ENCODE peak calls at places on chromosome X, in four cellular contexts. O is lung, H is colonic mucosa, V is psoas muscle. D is an unnamed sample.

GRCh38 chrX:10529344-10529743 is 91.0 kb downstream of the MID1 start:
- DNase-seq in O (no peak), H (no peak), V (no peak), D (no peak)

GRCh38 chrX:136851526-136851925 is 29.0 kb downstream of the RBMX start:
- DNase-seq in O (no peak), H (no peak), V (no peak), D (no peak)

GRCh38 chrX:85561216-85561615 is 181.8 kb upstream of the POF1B start:
- DNase-seq in O (no peak), H (no peak), V (no peak), D (no peak)

GRCh38 chrX:129637217-129638109 is 17.3 kb downstream of the APLN start:
- DNase-seq in O (peak; percentile 73), H (peak; percentile 83), V (peak; percentile 63), D (peak; percentile 53)

GRCh38 chrX:98067611-98068010 is 1183.9 kb downstream of the RPA4 start:
- DNase-seq in O (no peak), H (no peak), V (no peak), D (no peak)

GRCh38 chrX:19168609-19169008 is 46.3 kb upstream of the ADGRG2 start:
- DNase-seq in O (no peak), H (no peak), V (no peak), D (no peak)

GRCh38 chrX:33183366-33183765 is 28.0 kb downstream of the DMD start:
- DNase-seq in O (no peak), H (peak; percentile 16), V (peak; percentile 31), D (no peak)

GRCh38 chrX:133437771-133438170 is 22.5 kb upstream of the GPC4 start:
- DNase-seq in O (no peak), H (no peak), V (no peak), D (no peak)

GRCh38 chrX:16320765-16321355 is 153.6 kb downstream of the MAGEB17 start:
- DNase-seq in O (no peak), H (no peak), V (no peak), D (no peak)

DNA sequence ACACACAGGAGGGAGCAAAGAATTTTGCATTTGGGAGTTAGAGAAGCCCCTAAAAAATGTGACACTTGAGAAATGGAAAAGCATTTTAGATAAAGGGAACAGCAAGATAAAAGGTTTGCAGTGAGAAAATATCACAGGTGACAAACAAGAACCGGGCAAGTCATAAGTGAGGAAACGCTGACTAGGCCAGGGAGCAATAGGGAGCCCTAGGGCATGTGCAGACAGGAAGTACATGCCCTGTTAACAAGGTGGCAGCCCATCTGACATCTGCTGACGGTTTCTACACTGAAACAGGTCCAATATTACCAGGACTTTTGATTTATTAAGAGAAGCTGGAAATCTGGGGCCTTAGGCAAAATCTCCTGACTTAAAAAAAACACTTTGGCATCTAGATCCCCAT is 4.0 kb upstream of the IL13RA1 start:
- DNase-seq in O (no peak), H (no peak), V (no peak), D (no peak)
- H3K4me3 ChIP-seq in O (no peak overlapping the region), H (no peak overlapping the region), V (no peak overlapping the region), D (no peak overlapping the region)

GRCh38 chrX:2409796-2410195 is 91.0 kb downstream of the DHRSX start:
- DNase-seq in O (no peak), H (no peak), V (no peak), D (no peak)
- H3K9me3 ChIP-seq in O (no peaks in the 10 kb centered on the region), H (no peaks in the 10 kb centered on the region), V (no peaks in the 10 kb centered on the region), D (no peaks in the 10 kb centered on the region)

GRCh38 chrX:74231625-74232024 is 72.4 kb upstream of the ZCCHC13 start:
- DNase-seq in O (no peak), H (no peak), V (no peak), D (no peak)
- H3K27ac ChIP-seq in O (no peak overlapping the region), H (no peak overlapping the region), V (no peak overlapping the region), D (no peak overlapping the region)

DNA sequence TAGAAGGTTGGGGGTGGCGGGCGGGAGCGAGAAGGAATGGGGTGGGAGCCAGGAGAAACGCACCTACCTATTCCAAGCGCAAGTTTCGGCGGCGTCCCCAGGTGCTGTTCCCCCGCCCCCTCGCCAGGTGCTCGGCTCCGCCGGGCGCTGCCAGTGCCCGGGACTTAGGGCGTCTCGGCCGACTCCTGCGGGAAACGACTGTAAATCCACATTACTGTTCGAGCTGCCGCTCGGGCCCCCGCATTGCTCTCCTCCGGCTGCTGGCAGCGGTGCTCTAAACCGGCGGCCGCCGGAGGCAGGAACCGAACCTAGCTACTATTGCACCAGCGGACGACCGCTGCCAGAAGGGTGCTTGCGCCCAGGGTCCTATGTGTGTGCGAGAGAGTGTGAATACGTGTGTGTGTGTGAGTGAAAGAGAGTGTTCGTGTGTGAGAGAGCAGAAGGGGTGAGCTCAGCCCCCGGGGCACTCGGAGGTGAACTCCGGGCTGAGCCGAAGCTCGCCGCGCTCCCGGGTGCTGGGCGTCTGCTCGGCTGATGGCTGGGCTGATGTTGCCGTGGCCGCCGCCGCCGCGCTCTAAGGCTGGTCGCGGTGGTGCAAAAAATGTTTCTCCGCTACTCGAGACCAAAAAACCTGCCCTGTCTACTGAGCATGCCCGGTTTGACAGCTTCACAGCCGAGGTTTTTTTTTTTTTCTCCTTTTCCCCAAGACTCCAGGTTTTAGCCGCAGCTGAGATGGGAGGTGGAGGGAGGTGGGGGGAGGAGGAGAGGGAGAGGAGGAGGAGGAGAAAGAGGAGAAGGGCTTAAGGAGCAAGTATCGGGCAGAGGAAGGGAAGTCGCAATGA is 115.7 kb upstream of the TEX13C start:
- DNase-seq in O (no peak), H (no peak), V (peak; percentile 31), D (no peak)
- H3K4me3 ChIP-seq in O (no peak overlapping the region), H (peak overlapping the region; percentile 8), V (peak overlapping the region; percentile 49), D (no peak overlapping the region)

DNA sequence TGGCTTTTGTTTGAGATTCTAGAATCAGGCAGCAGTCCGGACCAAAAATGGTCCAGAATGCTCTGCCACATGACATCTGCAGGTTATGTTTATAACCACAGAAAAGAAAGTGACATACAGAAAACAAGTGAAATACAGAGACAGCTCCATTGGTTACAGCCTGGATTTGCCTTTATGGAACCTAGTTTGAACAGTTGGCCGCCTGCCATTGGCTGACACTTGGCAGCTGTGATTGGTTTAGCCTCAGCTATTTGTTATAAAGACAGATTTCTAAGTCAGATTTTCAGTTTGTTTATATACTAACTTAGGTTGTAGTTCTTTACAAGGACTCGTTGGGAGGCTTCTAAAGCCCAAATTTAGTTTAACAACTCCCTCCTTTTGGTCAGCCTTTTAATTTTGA is 40.8 kb upstream of the IL9R start:
- DNase-seq in O (no peak), H (no peak), V (no peak), D (no peak)
- H3K9me3 ChIP-seq in O (no peaks in the 10 kb centered on the region), H (no peaks in the 10 kb centered on the region), V (no peaks in the 10 kb centered on the region), D (peaks cover 10% of the 10 kb centered on the region)

GRCh38 chrX:131703646-131704045 is 159.8 kb downstream of the OR13H1 start:
- DNase-seq in O (no peak), H (peak; percentile 30), V (no peak), D (no peak)
- H3K27ac ChIP-seq in O (no peak overlapping the region), H (no peak overlapping the region), V (peak overlapping the region; percentile 53), D (peak overlapping the region; percentile 72)

GRCh38 chrX:20545538-20545937 is 278.8 kb upstream of the RPS6KA3 start:
- DNase-seq in O (no peak), H (no peak), V (no peak), D (no peak)

GRCh38 chrX:20538974-20539373 is 272.3 kb upstream of the RPS6KA3 start:
- DNase-seq in O (no peak), H (no peak), V (no peak), D (no peak)

GRCh38 chrX:20547649-20548051 is 280.9 kb upstream of the RPS6KA3 start:
- DNase-seq in O (no peak), H (peak; percentile 64), V (no peak), D (peak; percentile 1)

DNA sequence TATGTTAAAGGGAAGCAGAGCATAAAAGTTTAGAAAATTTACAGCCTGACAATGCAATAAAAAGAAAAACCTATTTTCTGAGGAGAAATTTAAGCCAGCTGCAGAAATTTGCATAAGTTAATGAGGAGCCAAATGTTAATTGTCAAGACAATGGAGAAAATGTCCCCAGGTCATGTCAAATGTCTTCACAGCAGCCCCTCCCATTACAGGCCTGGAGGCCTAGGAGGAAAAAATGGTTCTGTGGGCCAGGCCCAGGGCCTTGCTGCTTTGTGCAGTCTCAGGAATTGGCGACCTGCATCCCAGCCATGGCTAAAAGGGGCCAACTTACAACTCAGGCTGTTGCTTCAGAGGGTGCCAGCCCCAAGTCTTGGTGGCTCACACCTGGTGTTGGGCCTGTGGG is 275.4 kb upstream of the RPS6KA3 start:
- DNase-seq in O (no peak), H (no peak), V (no peak), D (no peak)
- H3K4me3 ChIP-seq in O (no peak overlapping the region), H (no peak overlapping the region), V (no peak overlapping the region), D (no peak overlapping the region)

GRCh38 chrX:148665001-148665400 is 164.6 kb downstream of the AFF2 start:
- DNase-seq in O (no peak), H (no peak), V (no peak), D (no peak)
- H3K9me3 ChIP-seq in O (no peaks in the 10 kb centered on the region), H (no peaks in the 10 kb centered on the region), V (peaks cover 5% of the 10 kb centered on the region), D (no peaks in the 10 kb centered on the region)